ENCODE peak calls at places on chromosomes 13 and 19, in ten cellular contexts. B, N, R, V, L, O, Z, U, C and D are unnamed samples.

GRCh38 chr19:17830567-17831418 is 9.5 kb upstream of the INSL3 start:
- DNase-seq in V (peak), O (no peak), R (peak), B (peak), L (peak), Z (peak), C (peak), N (no peak), U (peak), D (peak)

GRCh38 chr13:44199627-44200207 is 173.9 kb upstream of the SERP2 start:
- DNase-seq in V (peak), R (no peak), C (no peak), N (no peak), Z (no peak), L (no peak), O (no peak), U (no peak), B (no peak), D (no peak)

GRCh38 chr13:80337011-80337688 is 3.8 kb downstream of the SPRY2 start:
- DNase-seq in O (no peak), C (peak), V (no peak), U (no peak), R (no peak), L (no peak), B (no peak), N (no peak), Z (peak), D (no peak)

GRCh38 chr19:27894906-27895754 is 1317.8 kb downstream of the UQCRFS1 start:
- DNase-seq in N (no peak), C (no peak), O (no peak), V (no peak), U (no peak), B (no peak), R (no peak), L (no peak), Z (no peak), D (no peak)

GRCh38 chr13:95150555-95150954 is 150.7 kb downstream of the ABCC4 start:
- DNase-seq in Z (no peak), V (no peak), N (no peak), C (no peak), L (no peak), O (no peak), R (no peak), U (no peak), B (no peak), D (no peak)

GRCh38 chr19:50898018-50898417 is 13.2 kb downstream of the KLK4 start:
- DNase-seq in O (no peak), U (no peak), B (no peak), L (no peak), N (no peak), V (no peak), Z (no peak), C (no peak), R (no peak), D (no peak)

GRCh38 chr19:39867133-39867532 is 21.0 kb upstream of the FBL start:
- DNase-seq in Z (no peak), C (no peak), B (no peak), O (no peak), V (no peak), N (no peak), U (no peak), L (no peak), R (no peak), D (no peak)

GRCh38 chr19:51018745-51019543 is 565 bp downstream of the KLK10 start:
- DNase-seq in Z (no peak), V (no peak), B (no peak), U (no peak), L (no peak), C (no peak), R (no peak), O (no peak), N (no peak), D (no peak)

GRCh38 chr19:30932854-30933253 is 416.4 kb downstream of the TSHZ3 start:
- DNase-seq in C (no peak), U (no peak), V (no peak), L (no peak), O (no peak), Z (no peak), R (no peak), N (no peak), B (no peak), D (no peak)

GRCh38 chr19:44176590-44176989 is 11.7 kb downstream of the ZNF226 start:
- DNase-seq in N (no peak), V (no peak), C (peak), Z (no peak), R (no peak), L (no peak), U (no peak), B (no peak), O (no peak), D (no peak)

GRCh38 chr19:41016488-41017071 is 25.5 kb downstream of the CYP2B6 start:
- DNase-seq in R (no peak), C (no peak), B (no peak), V (no peak), O (no peak), Z (no peak), U (no peak), N (no peak), L (no peak), D (no peak)

GRCh38 chr19:38731654-38732301 is 12.5 kb downstream of the CAPN12 start:
- DNase-seq in R (no peak), B (peak), V (no peak), C (no peak), L (no peak), O (no peak), U (no peak), Z (peak), N (no peak), D (peak)

GRCh38 chr19:35907377-35907745 is 734 bp downstream of the TYROBP start:
- DNase-seq in O (no peak), V (no peak), C (no peak), L (no peak), N (no peak), B (no peak), U (no peak), R (no peak), Z (no peak), D (no peak)

GRCh38 chr19:14118165-14119051 is 846 bp upstream of the PRKACA start:
- DNase-seq in N (no peak), C (peak), L (peak), V (no peak), R (no peak), B (peak), U (peak), O (no peak), Z (peak), D (peak)

GRCh38 chr19:3575260-3575741 is 2.6 kb downstream of the HMG20B start:
- DNase-seq in R (no peak), N (peak), O (no peak), C (peak), V (no peak), L (no peak), Z (no peak), U (no peak), B (peak), D (no peak)

GRCh38 chr13:27039171-27039701 is 132.4 kb downstream of the USP12 start:
- DNase-seq in N (no peak), L (no peak), O (no peak), U (no peak), V (no peak), C (no peak), R (no peak), B (no peak), Z (no peak), D (no peak)

GRCh38 chr13:97921146-97921776 is 32.2 kb upstream of the IPO5 start:
- DNase-seq in Z (no peak), O (no peak), V (no peak), N (no peak), R (no peak), U (no peak), B (no peak), L (peak), C (peak), D (no peak)

GRCh38 chr13:24282256-24282655 is 27.1 kb upstream of the C1QTNF9 start:
- DNase-seq in R (no peak), C (no peak), Z (no peak), L (no peak), O (no peak), V (no peak), N (no peak), B (no peak), U (no peak), D (peak)

GRCh38 chr19:49506575-49507105 is 5.8 kb upstream of the FCGRT start:
- DNase-seq in U (peak), R (no peak), L (peak), N (peak), Z (peak), C (peak), B (peak), O (peak), V (peak), D (peak)

GRCh38 chr19:40989453-40989852 is 1.6 kb upstream of the CYP2B6 start:
- DNase-seq in C (no peak), V (no peak), O (no peak), Z (no peak), L (no peak), R (no peak), B (no peak), N (no peak), U (no peak), D (no peak)

GRCh38 chr13:49997935-49998334 is 1.1 kb downstream of the TRIM13 start:
- DNase-seq in U (no peak), C (peak), V (no peak), R (no peak), B (no peak), L (no peak), Z (no peak), O (no peak), N (no peak), D (no peak)

GRCh38 chr19:17762505-17763229 is 11.4 kb downstream of the FCHO1 start:
- DNase-seq in O (no peak), V (no peak), U (no peak), B (peak), R (no peak), N (no peak), C (peak), L (peak), Z (no peak), D (no peak)

GRCh38 chr13:41827507-41828213 is 133.2 kb downstream of the VWA8 start:
- DNase-seq in N (no peak), Z (no peak), U (no peak), R (no peak), L (peak), B (no peak), V (no peak), C (peak), O (no peak), D (no peak)